ENCODE peak calls at places on chromosome 18, in seven cellular contexts. D is breast epithelium, J is heart left ventricle, F is prostate gland, H is ovary, Z is tibial nerve, W is H54. V is an unnamed sample.

GRCh38 chr18:51479736-51480135 is 282.3 kb upstream of the MEX3C start:
- DNase-seq in D (no peak), J (no peak), F (no peak), H (no peak), Z (no peak), W (no peak), V (no peak)

GRCh38 chr18:50849448-50849847 is 29.5 kb upstream of the ME2 start:
- DNase-seq in D (no peak), J (no peak), F (no peak), H (no peak), Z (no peak), W (no peak), V (no peak)

GRCh38 chr18:33700513-33700976 is 122.5 kb downstream of the ASXL3 start:
- DNase-seq in D (no peak), J (no peak), F (no peak), H (no peak), Z (no peak), W (no peak), V (no peak)

GRCh38 chr18:59612461-59612860 is 84.8 kb downstream of the CCBE1 start:
- DNase-seq in D (no peak), J (no peak), F (no peak), H (no peak), Z (peak), W (no peak), V (no peak)

GRCh38 chr18:65750421-65751144 is at the start of gene CDH7:
- DNase-seq in D (no peak), J (no peak), F (peak), H (no peak), Z (no peak), W (no peak), V (no peak)

GRCh38 chr18:3250237-3251107 is 2.9 kb downstream of the MYL12A start:
- DNase-seq in D (no peak), J (no peak), F (no peak), H (no peak), Z (no peak), W (no peak), V (peak)

GRCh38 chr18:59547691-59548182 is 149.5 kb downstream of the CCBE1 start:
- DNase-seq in D (no peak), J (no peak), F (peak), H (no peak), Z (peak), W (no peak), V (no peak)

GRCh38 chr18:26546170-26546874 is 2.0 kb downstream of the KCTD1 start:
- DNase-seq in D (no peak), J (no peak), F (no peak), H (no peak), Z (no peak), W (no peak), V (peak)

GRCh38 chr18:392926-393325 is 107.6 kb downstream of the COLEC12 start:
- DNase-seq in D (no peak), J (no peak), F (no peak), H (no peak), Z (no peak), W (no peak), V (peak)

GRCh38 chr18:45887585-45887984 is 62.1 kb downstream of the SIGLEC15 start:
- DNase-seq in D (no peak), J (no peak), F (no peak), H (no peak), Z (no peak), W (no peak), V (no peak)

GRCh38 chr18:38174594-38174993 is 609.0 kb upstream of the CELF4 start:
- DNase-seq in D (no peak), J (no peak), F (no peak), H (no peak), Z (no peak), W (no peak), V (no peak)

GRCh38 chr18:50359806-50360205 is 15.0 kb upstream of the SKA1 start:
- DNase-seq in D (no peak), J (peak), F (no peak), H (no peak), Z (no peak), W (no peak), V (no peak)

GRCh38 chr18:2303517-2304238 is 267.6 kb downstream of the METTL4 start:
- DNase-seq in D (no peak), J (no peak), F (no peak), H (no peak), Z (no peak), W (peak), V (peak)

GRCh38 chr18:23281626-23282436 is 146.5 kb downstream of the CABLES1 start:
- DNase-seq in D (peak), J (no peak), F (peak), H (no peak), Z (no peak), W (no peak), V (peak)

GRCh38 chr18:37710731-37711130 is 145.1 kb upstream of the CELF4 start:
- DNase-seq in D (no peak), J (no peak), F (no peak), H (no peak), Z (no peak), W (no peak), V (no peak)

GRCh38 chr18:2901405-2901989 is 54.7 kb downstream of the EMILIN2 start:
- DNase-seq in D (no peak), J (no peak), F (no peak), H (no peak), Z (no peak), W (no peak), V (no peak)

GRCh38 chr18:28161608-28162599 is 15.0 kb downstream of the CDH2 start:
- DNase-seq in D (no peak), J (no peak), F (no peak), H (no peak), Z (no peak), W (peak), V (no peak)

GRCh38 chr18:49459404-49460171 is 857 bp downstream of the DYM start:
- DNase-seq in D (no peak), J (no peak), F (no peak), H (no peak), Z (peak), W (peak), V (peak)

GRCh38 chr18:10705786-10706185 is 180.0 kb downstream of the NAPG start:
- DNase-seq in D (no peak), J (no peak), F (no peak), H (no peak), Z (no peak), W (no peak), V (no peak)

GRCh38 chr18:26215247-26215970 is 10.8 kb upstream of the TAF4B start:
- DNase-seq in D (no peak), J (no peak), F (no peak), H (no peak), Z (no peak), W (no peak), V (no peak)

GRCh38 chr18:44586782-44587524 is 93.7 kb upstream of the SETBP1 start:
- DNase-seq in D (no peak), J (no peak), F (peak), H (no peak), Z (no peak), W (no peak), V (no peak)

GRCh38 chr18:24878289-24878688 is 417.9 kb downstream of the HRH4 start:
- DNase-seq in D (no peak), J (no peak), F (peak), H (no peak), Z (peak), W (no peak), V (peak)

GRCh38 chr18:6553234-6553900 is 138.7 kb upstream of the L3MBTL4 start:
- DNase-seq in D (no peak), J (no peak), F (no peak), H (no peak), Z (no peak), W (no peak), V (no peak)

GRCh38 chr18:68833756-68834155 is 35.9 kb downstream of the CCDC102B start:
- DNase-seq in D (no peak), J (no peak), F (no peak), H (no peak), Z (no peak), W (no peak), V (no peak)

GRCh38 chr18:12744103-12744502 is 41.3 kb downstream of the PSMG2 start:
- DNase-seq in D (no peak), J (no peak), F (no peak), H (no peak), Z (no peak), W (peak), V (peak)

GRCh38 chr18:3225588-3225987 is 5.8 kb upstream of the MYOM1 start:
- DNase-seq in D (no peak), J (no peak), F (no peak), H (no peak), Z (no peak), W (no peak), V (no peak)

GRCh38 chr18:49819768-49820662 is 6.7 kb upstream of the ACAA2 start:
- DNase-seq in D (no peak), J (no peak), F (no peak), H (no peak), Z (no peak), W (no peak), V (no peak)

GRCh38 chr18:25399554-25399953 is 47.6 kb upstream of the ZNF521 start:
- DNase-seq in D (no peak), J (no peak), F (no peak), H (no peak), Z (no peak), W (no peak), V (no peak)

GRCh38 chr18:70139138-70139537 is 66.3 kb downstream of the RTTN start:
- DNase-seq in D (no peak), J (no peak), F (no peak), H (no peak), Z (no peak), W (no peak), V (no peak)

GRCh38 chr18:70132999-70133398 is 72.5 kb downstream of the RTTN start:
- DNase-seq in D (no peak), J (no peak), F (peak), H (no peak), Z (no peak), W (no peak), V (peak)

DNA sequence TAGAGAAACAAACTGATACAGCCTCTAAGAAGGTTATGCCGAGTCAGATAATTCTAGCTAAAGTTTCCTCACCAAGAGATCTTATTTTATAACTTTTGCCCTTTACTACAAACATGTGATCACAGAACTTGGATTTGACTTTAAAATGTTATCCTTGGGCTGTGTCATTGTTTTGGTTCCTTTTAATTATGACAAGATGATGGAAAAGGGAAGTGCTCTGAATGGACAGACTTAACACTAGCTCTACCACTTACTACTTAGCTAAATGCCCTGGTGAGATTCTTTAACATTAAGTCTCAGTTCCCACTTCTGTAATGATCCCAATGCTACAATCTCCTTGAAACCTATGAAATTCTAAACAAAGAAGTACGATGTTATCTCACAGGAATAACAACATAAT is 69.9 kb downstream of the RTTN start:
- DNase-seq in D (no peak), J (no peak), F (no peak), H (no peak), Z (no peak), W (no peak), V (peak)
- TF ChIP-seq POLR2A in D (no peak), J (no peak), F (no peak), H (no peak), Z (no peak), W (no peak), V (no peak)

GRCh38 chr18:62487161-62487560 is 35.7 kb upstream of the ZCCHC2 start:
- DNase-seq in D (no peak), J (no peak), F (no peak), H (no peak), Z (no peak), W (no peak), V (no peak)

GRCh38 chr18:62486290-62486964 is 36.4 kb upstream of the ZCCHC2 start:
- DNase-seq in D (no peak), J (no peak), F (no peak), H (no peak), Z (no peak), W (peak), V (peak)

GRCh38 chr18:62493033-62493862 is 29.6 kb upstream of the ZCCHC2 start:
- DNase-seq in D (no peak), J (no peak), F (no peak), H (no peak), Z (no peak), W (no peak), V (no peak)

GRCh38 chr18:62494764-62495163 is 28.1 kb upstream of the ZCCHC2 start:
- DNase-seq in D (no peak), J (no peak), F (no peak), H (no peak), Z (no peak), W (no peak), V (no peak)

GRCh38 chr18:62490967-62491366 is 31.9 kb upstream of the ZCCHC2 start:
- DNase-seq in D (no peak), J (no peak), F (no peak), H (no peak), Z (no peak), W (no peak), V (no peak)
- TF ChIP-seq POLR2A in D (no peak), J (no peak), F (no peak), H (no peak), Z (no peak), W (no peak), V (no peak)

GRCh38 chr18:77103181-77103875 is 29.3 kb downstream of the MBP start:
- DNase-seq in D (no peak), J (no peak), F (no peak), H (no peak), Z (no peak), W (no peak), V (no peak)

GRCh38 chr18:77102246-77103040 is 30.1 kb downstream of the MBP start:
- DNase-seq in D (no peak), J (no peak), F (no peak), H (no peak), Z (no peak), W (no peak), V (peak)

GRCh38 chr18:77100751-77101355 is 31.7 kb downstream of the MBP start:
- DNase-seq in D (no peak), J (no peak), F (no peak), H (no peak), Z (no peak), W (no peak), V (peak)

GRCh38 chr18:77099501-77100370 is 32.8 kb downstream of the MBP start:
- DNase-seq in D (no peak), J (no peak), F (no peak), H (no peak), Z (no peak), W (no peak), V (no peak)

GRCh38 chr18:77101410-77102245 is 31.0 kb downstream of the MBP start:
- DNase-seq in D (no peak), J (peak), F (no peak), H (peak), Z (peak), W (peak), V (peak)
- TF ChIP-seq POLR2A in D (no peak), J (no peak), F (peak), H (no peak), Z (no peak), W (no peak), V (peak)

DNA sequence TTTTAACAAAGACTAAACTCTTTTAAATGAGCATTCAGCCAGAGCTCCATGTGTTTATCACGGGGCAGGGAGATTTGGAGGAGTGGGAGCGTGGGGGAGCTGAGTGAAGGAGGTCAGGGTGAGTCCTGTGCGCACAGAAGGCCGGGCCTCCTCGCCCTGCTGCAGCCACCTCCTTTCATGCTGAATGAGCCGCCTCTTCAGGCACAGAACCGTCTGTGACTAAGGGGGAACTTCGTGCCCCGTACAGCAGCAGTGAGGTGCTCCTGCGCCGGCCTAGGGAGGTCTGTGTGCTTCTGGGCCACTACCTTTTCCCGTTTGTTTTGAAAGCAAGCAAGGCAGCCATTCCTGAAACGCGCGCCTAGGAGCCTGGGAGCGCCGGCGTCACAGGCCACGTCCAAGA is 27.1 kb upstream of the ZNF516 start:
- DNase-seq in D (no peak), J (no peak), F (no peak), H (peak), Z (no peak), W (no peak), V (no peak)
- TF ChIP-seq POLR2A in D (no peak), J (no peak), F (no peak), H (no peak), Z (peak), W (no peak), V (no peak)

GRCh38 chr18:62324917-62325805 is at the start of gene TNFRSF11A:
- DNase-seq in D (no peak), J (no peak), F (peak), H (no peak), Z (no peak), W (peak), V (peak)
- TF ChIP-seq POLR2A in D (no peak), J (no peak), F (no peak), H (no peak), Z (no peak), W (peak), V (no peak)

GRCh38 chr18:21441670-21442069 is 158.8 kb downstream of the ESCO1 start:
- DNase-seq in D (no peak), J (no peak), F (no peak), H (no peak), Z (no peak), W (no peak), V (no peak)
- TF ChIP-seq POLR2A in D (no peak), J (no peak), F (no peak), H (no peak), Z (no peak), W (no peak), V (no peak)

GRCh38 chr18:76450912-76451421 is 44.1 kb downstream of the ZNF516 start:
- DNase-seq in D (no peak), J (peak), F (no peak), H (peak), Z (peak), W (no peak), V (peak)
- TF ChIP-seq POLR2A in D (no peak), J (no peak), F (no peak), H (no peak), Z (no peak), W (no peak), V (no peak)